ENCODE peak calls at places on chromosomes 1 and 21, in seven cellular contexts. M is hepatocyte; U is left ventricle myocardium inferior; J is HL-60; Z is CD8-positive, alpha-beta memory T cell; N is brain microvascular endothelial cell; H is PC-3. X is an unnamed sample. For H3K27me3, the result is how much of the 10 kb centered on the place peaks cover.

GRCh38 chr1:109901508-109902145 is 9.0 kb upstream of the CSF1 start:
- DNase-seq in M (peak), U (peak), J (no peak), Z (no peak), N (no peak), H (peak), X (no peak)

GRCh38 chr21:44751799-44752636 is 40.6 kb upstream of the TSPEAR start:
- DNase-seq in M (no peak), U (no peak), J (no peak), Z (no peak), N (no peak), H (no peak), X (no peak)

GRCh38 chr1:163072658-163073057 is 3.5 kb downstream of the RGS4 start:
- DNase-seq in M (no peak), U (no peak), J (no peak), Z (no peak), N (no peak), H (peak), X (no peak)

GRCh38 chr1:104878203-104878911 is 1128.7 kb downstream of the AMY1C start:
- DNase-seq in M (no peak), U (no peak), J (no peak), Z (no peak), N (no peak), H (no peak), X (no peak)

GRCh38 chr1:150372580-150372979 is 8.6 kb downstream of the RPRD2 start:
- DNase-seq in M (no peak), U (no peak), J (no peak), Z (no peak), N (no peak), H (no peak), X (no peak)

GRCh38 chr1:69475021-69475420 is 92.7 kb upstream of the LRRC7 start:
- DNase-seq in M (no peak), U (no peak), J (no peak), Z (no peak), N (no peak), H (no peak), X (no peak)

GRCh38 chr1:40748841-40749718 is 34.5 kb upstream of the KCNQ4 start:
- DNase-seq in M (no peak), U (no peak), J (no peak), Z (no peak), N (no peak), H (no peak), X (no peak)

GRCh38 chr1:244414543-244414942 is 37.2 kb downstream of the ADSS2 start:
- DNase-seq in M (no peak), U (no peak), J (no peak), Z (no peak), N (peak), H (peak), X (no peak)

GRCh38 chr1:154183045-154183968 is 8.6 kb downstream of the TPM3 start:
- DNase-seq in M (peak), U (peak), J (peak), Z (peak), N (peak), H (peak), X (peak)

GRCh38 chr1:67536957-67537646 is 106.9 kb upstream of the SERBP1 start:
- DNase-seq in M (no peak), U (no peak), J (no peak), Z (no peak), N (no peak), H (no peak), X (no peak)

GRCh38 chr1:224513787-224514209 is 79.2 kb upstream of the WDR26 start:
- DNase-seq in M (peak), U (peak), J (peak), Z (peak), N (peak), H (peak), X (no peak)

GRCh38 chr1:110220324-110220723 is 10.2 kb downstream of the KCNC4 start:
- DNase-seq in M (no peak), U (no peak), J (no peak), Z (no peak), N (no peak), H (no peak), X (no peak)

GRCh38 chr1:65221638-65222421 is 73.8 kb downstream of the AK4 start:
- DNase-seq in M (no peak), U (no peak), J (no peak), Z (no peak), N (no peak), H (no peak), X (no peak)

GRCh38 chr1:18373882-18374493 is 106.7 kb upstream of the KLHDC7A start:
- DNase-seq in M (no peak), U (no peak), J (no peak), Z (no peak), N (no peak), H (no peak), X (no peak)

GRCh38 chr1:211842518-211842917 is 12.0 kb upstream of the LPGAT1 start:
- DNase-seq in M (no peak), U (no peak), J (no peak), Z (no peak), N (no peak), H (no peak), X (no peak)

GRCh38 chr1:211839106-211839505 is 8.5 kb upstream of the LPGAT1 start:
- DNase-seq in M (no peak), U (no peak), J (no peak), Z (no peak), N (no peak), H (no peak), X (no peak)

GRCh38 chr1:211843018-211843417 is 12.5 kb upstream of the LPGAT1 start:
- DNase-seq in M (no peak), U (no peak), J (no peak), Z (no peak), N (no peak), H (no peak), X (no peak)

GRCh38 chr1:211843507-211844298 is 13.1 kb upstream of the LPGAT1 start:
- DNase-seq in M (no peak), U (no peak), J (peak), Z (no peak), N (no peak), H (peak), X (no peak)
- H3K27me3 ChIP-seq in M (under half), U (under half), J (under half), Z (under half), N (under half), H (under half), X (under half)

GRCh38 chr1:203649551-203650011 is 22.9 kb downstream of the ATP2B4 start:
- DNase-seq in M (no peak), U (no peak), J (no peak), Z (no peak), N (no peak), H (no peak), X (no peak)

GRCh38 chr1:203645996-203646395 is 19.4 kb downstream of the ATP2B4 start:
- DNase-seq in M (no peak), U (no peak), J (no peak), Z (no peak), N (no peak), H (no peak), X (no peak)

GRCh38 chr1:203648281-203648680 is 21.6 kb downstream of the ATP2B4 start:
- DNase-seq in M (no peak), U (no peak), J (no peak), Z (no peak), N (no peak), H (no peak), X (no peak)

GRCh38 chr1:203652718-203653461 is 26.3 kb downstream of the ATP2B4 start:
- DNase-seq in M (no peak), U (no peak), J (no peak), Z (peak), N (no peak), H (no peak), X (no peak)

DNA sequence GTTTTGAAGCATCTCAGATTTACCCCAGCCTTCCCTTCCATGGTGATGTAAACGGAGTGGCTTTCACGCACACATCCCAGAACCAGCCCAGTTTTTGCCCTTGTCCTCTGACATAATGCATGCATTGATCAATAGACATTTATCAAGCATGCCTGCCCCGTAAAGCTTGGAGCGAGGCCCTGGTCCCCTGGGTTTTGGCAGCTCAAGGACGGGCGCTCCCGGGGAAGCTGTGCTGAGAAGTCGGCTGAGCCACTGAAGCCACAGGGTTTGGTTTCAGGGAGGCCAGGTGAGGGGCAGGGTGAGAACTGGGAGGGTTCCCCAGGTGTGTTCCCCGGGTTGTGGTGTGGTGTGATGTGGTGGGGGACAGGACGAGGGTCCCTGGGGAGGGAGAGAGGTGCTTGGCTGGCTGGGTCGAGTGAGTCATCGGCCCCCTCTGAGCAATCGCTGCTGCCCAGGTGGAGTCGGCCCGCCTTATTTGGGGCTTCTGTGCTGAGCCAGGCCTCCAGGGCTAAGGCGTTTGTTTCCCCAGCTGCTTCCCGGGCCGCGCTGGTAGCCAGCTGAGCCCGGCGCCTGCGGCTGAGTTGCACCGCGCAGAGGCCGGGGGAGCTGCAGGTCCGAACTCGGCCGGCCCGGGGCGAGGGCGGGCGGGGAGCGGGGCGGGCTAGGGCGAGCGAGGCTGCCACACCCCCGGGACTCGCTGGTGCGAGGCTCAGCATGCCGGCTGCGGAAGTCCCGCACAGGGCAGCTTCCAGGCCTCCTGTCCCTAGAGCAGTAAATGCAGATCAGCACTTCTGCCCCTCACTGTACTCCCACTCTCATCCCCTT is 23.6 kb downstream of the ATP2B4 start:
- DNase-seq in M (peak), U (peak), J (no peak), Z (peak), N (no peak), H (peak), X (no peak)
- H3K4me3 ChIP-seq in M (no peak), U (peak), J (no peak), Z (peak), N (peak), H (peak), X (no peak)

GRCh38 chr1:226680653-226681052 is 58.4 kb downstream of the ITPKB start:
- DNase-seq in M (no peak), U (no peak), J (no peak), Z (no peak), N (no peak), H (no peak), X (no peak)

GRCh38 chr1:226682841-226683800 is 56.0 kb downstream of the ITPKB start:
- DNase-seq in M (no peak), U (no peak), J (no peak), Z (no peak), N (no peak), H (no peak), X (no peak)

GRCh38 chr1:226679853-226680516 is 59.1 kb downstream of the ITPKB start:
- DNase-seq in M (peak), U (peak), J (no peak), Z (peak), N (peak), H (no peak), X (no peak)

GRCh38 chr1:226679303-226679702 is 59.8 kb downstream of the ITPKB start:
- DNase-seq in M (no peak), U (no peak), J (no peak), Z (no peak), N (no peak), H (no peak), X (no peak)

GRCh38 chr1:226681652-226682493 is 57.2 kb downstream of the ITPKB start:
- DNase-seq in M (no peak), U (no peak), J (no peak), Z (no peak), N (no peak), H (no peak), X (no peak)
- H3K27me3 ChIP-seq in M (under half), U (under half), J (under half), Z (under half), N (under half), H (under half), X (under half)

GRCh38 chr1:111665527-111665926 is 45.9 kb downstream of the RAP1A start:
- DNase-seq in M (no peak), U (no peak), J (no peak), Z (no peak), N (no peak), H (no peak), X (no peak)
- H3K4me3 ChIP-seq in M (no peak), U (no peak), J (no peak), Z (no peak), N (no peak), H (no peak), X (no peak)

X was measured in kidney epithelial cell.